ENCODE peak calls at places on chromosomes 5 and 9, in nine cellular contexts. X, Z, M, O, H, U, P, L and I are unnamed samples. For H3K4me1 and H3K27me3, the result is how much of the 10 kb centered on the place peaks cover.

GRCh38 chr5:134892282-134892681 is 12.6 kb upstream of the PCBD2 start:
- DNase-seq in U (no peak), X (no peak), M (no peak), L (no peak), P (no peak), O (no peak), H (no peak), Z (no peak), I (no peak)

GRCh38 chr5:54254482-54255198 is 55.7 kb downstream of the ARL15 start:
- DNase-seq in O (peak), H (peak), U (no peak), L (no peak), Z (no peak), P (no peak), X (no peak), M (no peak), I (no peak)

GRCh38 chr5:113020461-113021273 is 44.1 kb downstream of the DCP2 start:
- DNase-seq in X (no peak), M (no peak), Z (no peak), U (peak), P (no peak), H (no peak), O (no peak), L (no peak), I (no peak)

GRCh38 chr5:33105521-33105941 is 335.2 kb upstream of the TARS1 start:
- DNase-seq in X (no peak), O (no peak), L (no peak), Z (no peak), M (no peak), P (no peak), H (no peak), U (peak), I (no peak)

GRCh38 chr5:151742870-151743294 is 15.5 kb downstream of the ATOX1 start:
- DNase-seq in Z (no peak), U (peak), M (peak), O (peak), X (no peak), L (no peak), H (peak), P (peak), I (no peak)

GRCh38 chr5:169695919-169696490 is 58.9 kb downstream of the DOCK2 start:
- DNase-seq in L (no peak), Z (no peak), H (no peak), O (no peak), P (no peak), U (peak), X (no peak), M (no peak), I (no peak)

GRCh38 chr5:39520232-39520572 is 95.4 kb upstream of the DAB2 start:
- DNase-seq in P (no peak), M (no peak), U (peak), L (no peak), H (no peak), O (peak), X (no peak), Z (no peak), I (no peak)

GRCh38 chr5:142697356-142697807 is 11.5 kb upstream of the FGF1 start:
- DNase-seq in U (peak), M (no peak), Z (no peak), H (no peak), O (peak), X (no peak), P (no peak), L (no peak), I (no peak)

GRCh38 chr5:92945630-92946097 is 635.4 kb downstream of the NR2F1-AS1 start:
- DNase-seq in L (no peak), H (peak), O (no peak), Z (no peak), M (no peak), U (peak), P (no peak), X (no peak), I (no peak)

GRCh38 chr9:18743976-18744375 is 270.0 kb downstream of the ADAMTSL1 start:
- DNase-seq in O (no peak), P (no peak), H (no peak), X (no peak), M (no peak), L (no peak), U (no peak), Z (no peak), I (no peak)

GRCh38 chr5:141695627-141696180 is 13.7 kb upstream of the ARAP3 start:
- DNase-seq in X (no peak), Z (no peak), O (peak), P (no peak), H (no peak), U (no peak), M (no peak), L (no peak), I (no peak)

GRCh38 chr9:126113176-126113575 is 213.5 kb upstream of the MVB12B start:
- DNase-seq in U (no peak), H (no peak), Z (no peak), M (no peak), L (no peak), P (no peak), X (no peak), O (no peak), I (no peak)

GRCh38 chr5:5140051-5141010 is at the start of gene ADAMTS16:
- DNase-seq in P (no peak), H (peak), L (no peak), M (peak), X (no peak), Z (no peak), U (no peak), O (no peak), I (no peak)

GRCh38 chr9:15377625-15378252 is 44.9 kb upstream of the SNAPC3 start:
- DNase-seq in P (no peak), O (no peak), M (no peak), Z (no peak), L (no peak), X (no peak), U (peak), H (no peak), I (no peak)

GRCh38 chr5:32251864-32252458 is 60.8 kb downstream of the MTMR12 start:
- DNase-seq in U (peak), H (no peak), Z (no peak), P (no peak), L (no peak), M (no peak), O (no peak), X (no peak), I (no peak)

GRCh38 chr5:166165600-166165999 is 2125.8 kb upstream of the WWC1 start:
- DNase-seq in Z (no peak), M (peak), U (peak), O (no peak), H (peak), L (no peak), P (no peak), X (no peak), I (no peak)

GRCh38 chr9:18890372-18890771 is 142.6 kb downstream of the SAXO1 start:
- DNase-seq in X (no peak), U (peak), Z (no peak), P (no peak), H (no peak), L (no peak), M (no peak), O (no peak), I (no peak)

GRCh38 chr9:98187926-98188325 is 4.5 kb downstream of the CORO2A start:
- DNase-seq in X (no peak), U (no peak), H (no peak), P (no peak), L (no peak), O (no peak), M (no peak), Z (no peak), I (no peak)

GRCh38 chr9:34515959-34516358 is 6.8 kb downstream of the ENHO start:
- DNase-seq in H (no peak), Z (no peak), U (no peak), X (no peak), P (peak), O (no peak), L (no peak), M (no peak), I (no peak)

GRCh38 chr5:94240616-94241287 is 377.7 kb downstream of the KIAA0825 start:
- DNase-seq in M (no peak), Z (no peak), H (no peak), O (no peak), P (no peak), L (no peak), U (no peak), X (no peak), I (no peak)

GRCh38 chr5:10753178-10753577 is 7.9 kb downstream of the DAP start:
- DNase-seq in M (no peak), P (no peak), X (no peak), U (no peak), L (no peak), O (no peak), H (no peak), Z (no peak), I (no peak)

GRCh38 chr5:130992095-130992494 is 173.0 kb downstream of the HINT1 start:
- DNase-seq in X (no peak), O (no peak), H (no peak), U (peak), P (no peak), M (peak), Z (no peak), L (no peak), I (no peak)

GRCh38 chr5:124948754-124949275 is 202.4 kb upstream of the ZNF608 start:
- DNase-seq in Z (no peak), P (no peak), O (no peak), H (no peak), U (no peak), X (no peak), L (no peak), M (no peak), I (no peak)

GRCh38 chr9:135809166-135809565 is 98.2 kb downstream of the CAMSAP1 start:
- DNase-seq in Z (no peak), L (no peak), H (no peak), P (no peak), X (no peak), U (no peak), M (no peak), O (no peak), I (no peak)

GRCh38 chr5:19172926-19173425 is 815.0 kb downstream of the CDH18 start:
- DNase-seq in Z (no peak), U (no peak), P (no peak), X (no peak), L (no peak), O (peak), H (no peak), M (no peak), I (no peak)

GRCh38 chr5:142758062-142758802 is 11.9 kb upstream of the ARHGAP26 start:
- DNase-seq in Z (no peak), L (no peak), X (no peak), U (no peak), P (no peak), H (no peak), O (no peak), M (no peak), I (no peak)

GRCh38 chr5:7872517-7873149 is 3.7 kb downstream of the MTRR start:
- DNase-seq in L (no peak), P (no peak), Z (no peak), O (no peak), U (no peak), M (no peak), H (no peak), X (no peak), I (no peak)

GRCh38 chr9:78919701-78920100 is 622.8 kb downstream of the PSAT1 start:
- DNase-seq in X (no peak), U (no peak), L (no peak), M (no peak), H (no peak), P (no peak), Z (no peak), O (no peak), I (no peak)

GRCh38 chr5:33091571-33092363 is 349.0 kb upstream of the TARS1 start:
- DNase-seq in Z (no peak), P (no peak), X (no peak), O (no peak), L (no peak), H (no peak), U (peak), M (no peak), I (no peak)

GRCh38 chr5:160242140-160242539 is 12.8 kb downstream of the FABP6 start:
- DNase-seq in Z (no peak), O (no peak), M (no peak), L (no peak), H (no peak), X (no peak), P (no peak), U (no peak), I (no peak)

GRCh38 chr5:54793612-54794436 is 191.6 kb downstream of the ESM1 start:
- DNase-seq in H (no peak), O (no peak), U (peak), X (no peak), P (no peak), Z (no peak), M (no peak), L (no peak), I (no peak)

GRCh38 chr9:74973714-74974113 is 21.0 kb upstream of the C9orf40 start:
- DNase-seq in U (no peak), M (no peak), Z (no peak), H (peak), X (no peak), P (no peak), L (no peak), O (no peak), I (no peak)

GRCh38 chr5:179403426-179404147 is 58.3 kb upstream of the ADAMTS2 start:
- DNase-seq in L (no peak), H (no peak), O (no peak), P (no peak), Z (no peak), U (no peak), X (no peak), M (no peak), I (no peak)

GRCh38 chr9:113998529-113999255 is 79.4 kb downstream of the AMBP start:
- DNase-seq in O (peak), U (peak), L (no peak), X (no peak), H (peak), Z (no peak), M (no peak), P (peak), I (no peak)

DNA sequence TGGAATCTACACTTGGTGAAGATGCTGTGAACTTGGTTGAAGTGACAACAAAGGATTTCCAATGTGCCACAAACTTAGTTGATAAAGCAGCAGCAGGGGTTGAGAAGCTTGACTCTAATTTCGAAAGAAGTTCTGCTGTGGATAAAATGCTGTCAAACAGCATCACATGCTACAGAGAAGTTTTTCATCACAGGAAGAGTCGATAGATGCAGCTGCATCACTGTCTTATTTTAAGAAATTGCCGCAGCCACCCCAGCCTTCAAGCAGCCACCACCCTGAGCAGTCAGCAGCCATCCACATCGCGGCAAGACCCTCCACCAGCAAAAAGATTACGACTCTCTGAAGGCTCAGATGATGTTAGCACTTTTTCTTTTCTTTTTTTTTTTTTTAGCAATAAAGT is 78.6 kb downstream of the TRIO start:
- DNase-seq in U (no peak), L (no peak), H (no peak), P (no peak), Z (no peak), M (no peak), O (no peak), X (no peak), I (no peak)
- H3K4me1 ChIP-seq in U (under half), L (under half), H (half or more), P (under half), Z (under half), M (under half), O (under half), X (under half), I (under half)

DNA sequence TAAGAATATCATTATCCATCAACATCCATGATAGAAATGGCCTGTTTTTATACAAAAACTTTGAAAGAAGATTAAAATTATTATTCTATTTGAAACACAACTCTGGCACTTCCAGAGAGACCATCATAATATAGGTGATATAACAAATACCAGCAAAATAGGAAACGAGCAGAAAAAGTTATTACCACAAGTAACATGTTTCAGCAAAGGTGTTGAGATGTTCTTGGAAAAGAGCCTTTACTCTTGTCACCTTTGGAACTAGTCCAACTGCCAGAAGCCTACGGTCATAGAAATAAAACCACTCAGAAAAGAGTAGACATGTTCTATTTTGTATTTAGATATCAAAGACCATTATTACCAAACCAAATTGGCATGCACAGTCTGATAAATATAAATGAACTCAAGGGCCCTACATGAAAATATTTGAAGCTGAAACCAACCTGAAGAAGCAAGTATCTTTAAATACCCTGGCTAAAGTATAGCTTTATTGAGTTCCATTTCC is 145.0 kb upstream of the DMAC1 start:
- DNase-seq in U (no peak), O (no peak), H (no peak), P (no peak), M (no peak), Z (no peak), L (no peak), X (no peak), I (no peak)
- H3K27me3 ChIP-seq in U (under half), O (under half), H (under half), P (under half), M (under half), Z (under half), L (under half), X (under half), I (under half)

GRCh38 chr9:131693163-131693562 is 46.7 kb downstream of the RAPGEF1 start:
- DNase-seq in P (no peak), X (no peak), Z (no peak), M (no peak), H (no peak), O (no peak), L (no peak), U (no peak), I (no peak)

GRCh38 chr9:131693651-131694597 is 46.0 kb downstream of the RAPGEF1 start:
- DNase-seq in O (no peak), M (no peak), H (no peak), L (no peak), Z (no peak), X (no peak), U (no peak), P (peak), I (no peak)

GRCh38 chr9:131697097-131697496 is 42.8 kb downstream of the RAPGEF1 start:
- DNase-seq in Z (no peak), X (no peak), M (no peak), U (peak), P (no peak), O (no peak), H (no peak), L (no peak), I (no peak)

GRCh38 chr9:131696163-131696439 is 43.8 kb downstream of the RAPGEF1 start:
- DNase-seq in H (no peak), X (no peak), U (no peak), O (no peak), P (no peak), Z (no peak), L (no peak), M (no peak), I (no peak)

DNA sequence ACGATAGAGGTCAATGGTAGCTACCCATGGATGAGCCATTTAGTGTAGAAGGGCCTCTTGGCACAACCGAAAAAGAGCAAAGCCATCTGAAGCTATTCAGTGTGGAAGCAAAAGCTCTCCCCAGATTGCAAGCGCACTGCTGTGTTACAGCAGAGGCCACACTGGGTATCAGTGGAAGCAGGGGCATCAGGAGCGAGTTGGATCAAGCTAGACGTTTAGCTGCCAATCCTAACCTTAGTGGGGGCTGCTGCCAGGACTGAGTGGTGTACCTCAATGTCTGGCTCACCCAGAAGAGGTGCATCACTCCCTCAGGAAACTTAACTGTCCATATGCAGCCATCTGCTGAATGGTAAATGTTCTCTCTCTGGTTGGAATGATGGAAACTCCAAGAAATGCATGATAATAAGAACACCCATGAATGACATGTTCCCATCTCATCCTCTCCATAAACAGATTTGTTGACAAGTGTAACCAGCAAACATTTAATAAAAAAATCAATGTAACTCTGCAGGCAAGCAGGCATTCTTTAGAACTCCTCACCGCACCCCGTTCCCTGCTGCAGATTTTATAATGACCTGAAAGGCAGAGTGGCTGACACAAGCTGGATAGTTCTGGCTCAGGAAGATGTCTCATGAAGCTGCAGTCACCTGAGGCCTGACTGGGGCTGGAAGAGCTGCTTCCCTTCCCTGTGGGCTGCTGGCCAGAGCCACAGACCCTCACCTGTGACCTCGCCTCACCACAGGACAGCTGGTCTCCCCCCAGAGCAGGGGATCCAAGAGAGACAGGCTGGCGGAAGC is 44.3 kb downstream of the RAPGEF1 start:
- DNase-seq in X (no peak), U (no peak), P (no peak), M (no peak), O (no peak), L (no peak), H (no peak), Z (no peak), I (no peak)
- H3K4me1 ChIP-seq in X (under half), U (under half), P (under half), M (under half), O (under half), L (half or more), H (under half), Z (half or more), I (under half)

GRCh38 chr5:496028-496427 is 28.2 kb downstream of the SLC9A3 start:
- DNase-seq in H (peak), O (no peak), M (no peak), U (no peak), P (no peak), X (no peak), Z (no peak), L (no peak), I (no peak)

GRCh38 chr5:499233-500209 is 24.7 kb downstream of the SLC9A3 start:
- DNase-seq in Z (no peak), M (no peak), U (no peak), H (no peak), P (no peak), O (no peak), X (no peak), L (no peak), I (no peak)

GRCh38 chr5:494667-495255 is 29.5 kb downstream of the SLC9A3 start:
- DNase-seq in U (no peak), O (no peak), L (no peak), X (no peak), H (no peak), M (no peak), P (no peak), Z (no peak), I (no peak)

GRCh38 chr5:497871-498509 is 26.3 kb downstream of the SLC9A3 start:
- DNase-seq in O (no peak), H (no peak), X (no peak), M (no peak), P (no peak), Z (no peak), U (no peak), L (no peak), I (no peak)

DNA sequence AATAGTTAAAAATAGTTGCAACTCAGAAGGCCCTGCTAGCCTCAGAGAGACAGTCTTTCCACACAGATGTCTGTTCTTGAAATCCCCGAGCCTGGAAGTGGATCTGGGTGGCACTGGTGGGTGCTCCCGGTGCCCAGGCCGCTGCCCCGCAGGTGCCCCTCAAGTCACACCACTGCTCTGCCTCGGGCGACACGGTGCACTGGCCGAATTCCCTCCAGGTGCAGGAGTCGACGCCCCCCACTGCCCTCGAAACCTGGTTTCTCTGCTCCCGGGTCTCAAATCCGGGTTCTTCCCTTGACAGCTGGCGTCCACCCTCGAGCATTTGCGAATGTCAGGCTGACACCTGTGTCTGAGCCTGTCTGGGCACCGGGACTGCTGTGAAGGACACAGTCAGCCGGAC is 27.2 kb downstream of the SLC9A3 start:
- DNase-seq in L (no peak), O (no peak), M (no peak), U (no peak), X (no peak), H (no peak), Z (no peak), P (no peak), I (no peak)
- H3K27me3 ChIP-seq in L (under half), O (half or more), M (under half), U (half or more), X (under half), H (half or more), Z (under half), P (under half), I (half or more)